ENCODE peak calls at places on chromosomes 12 and 14, in four cellular contexts. One of them, this sample, is unnamed.

GRCh38 chr12:89862511-89863331 is 154.1 kb upstream of the ATP2B1 start:
- DNase-seq in activated CD8-positive, alpha-beta T cell treated with anti-CD3 and anti-CD28 coated beads for 36 hours: peak; percentile 45
- DNase-seq in psoas muscle: no peak
- DNase-seq in nephron progenitor cell: no peak
- DNase-seq in this sample: peak; percentile 85

GRCh38 chr12:92299344-92299743 is 153.7 kb upstream of the BTG1 start:
- DNase-seq in activated CD8-positive, alpha-beta T cell treated with anti-CD3 and anti-CD28 coated beads for 36 hours: no peak
- DNase-seq in psoas muscle: no peak
- DNase-seq in nephron progenitor cell: no peak
- DNase-seq in this sample: no peak

GRCh38 chr12:6866920-6867406 is 368 bp upstream of the TPI1 start:
- DNase-seq in activated CD8-positive, alpha-beta T cell treated with anti-CD3 and anti-CD28 coated beads for 36 hours: no peak
- DNase-seq in psoas muscle: no peak
- DNase-seq in nephron progenitor cell: no peak
- DNase-seq in this sample: no peak

GRCh38 chr14:60217713-60218112 is 31.3 kb upstream of the PPM1A start:
- DNase-seq in activated CD8-positive, alpha-beta T cell treated with anti-CD3 and anti-CD28 coated beads for 36 hours: no peak
- DNase-seq in psoas muscle: no peak
- DNase-seq in nephron progenitor cell: no peak
- DNase-seq in this sample: no peak

GRCh38 chr12:99898645-99899044 is 86.1 kb downstream of the ANKS1B start:
- DNase-seq in activated CD8-positive, alpha-beta T cell treated with anti-CD3 and anti-CD28 coated beads for 36 hours: no peak
- DNase-seq in psoas muscle: no peak
- DNase-seq in nephron progenitor cell: no peak
- DNase-seq in this sample: no peak

GRCh38 chr14:105343194-105343593 is 28.6 kb downstream of the PACS2 start:
- DNase-seq in activated CD8-positive, alpha-beta T cell treated with anti-CD3 and anti-CD28 coated beads for 36 hours: no peak
- DNase-seq in psoas muscle: no peak
- DNase-seq in nephron progenitor cell: no peak
- DNase-seq in this sample: no peak

GRCh38 chr12:13536219-13536910 is 339.8 kb downstream of the EMP1 start:
- DNase-seq in activated CD8-positive, alpha-beta T cell treated with anti-CD3 and anti-CD28 coated beads for 36 hours: peak; percentile 44
- DNase-seq in psoas muscle: no peak
- DNase-seq in nephron progenitor cell: no peak
- DNase-seq in this sample: no peak

GRCh38 chr14:61615743-61616523 is 79.4 kb upstream of the HIF1A start:
- DNase-seq in activated CD8-positive, alpha-beta T cell treated with anti-CD3 and anti-CD28 coated beads for 36 hours: no peak
- DNase-seq in psoas muscle: no peak
- DNase-seq in nephron progenitor cell: no peak
- DNase-seq in this sample: no peak

GRCh38 chr12:110791589-110791988 is 48.9 kb upstream of the PPP1CC start:
- DNase-seq in activated CD8-positive, alpha-beta T cell treated with anti-CD3 and anti-CD28 coated beads for 36 hours: no peak
- DNase-seq in psoas muscle: no peak
- DNase-seq in nephron progenitor cell: no peak
- DNase-seq in this sample: no peak

GRCh38 chr14:56154321-56154720 is 36.1 kb downstream of the PELI2 start:
- DNase-seq in activated CD8-positive, alpha-beta T cell treated with anti-CD3 and anti-CD28 coated beads for 36 hours: no peak
- DNase-seq in psoas muscle: no peak
- DNase-seq in nephron progenitor cell: no peak
- DNase-seq in this sample: no peak

GRCh38 chr12:109925185-109925835 is 25.2 kb downstream of the TCHP start:
- DNase-seq in activated CD8-positive, alpha-beta T cell treated with anti-CD3 and anti-CD28 coated beads for 36 hours: no peak
- DNase-seq in psoas muscle: no peak
- DNase-seq in nephron progenitor cell: peak; percentile 42
- DNase-seq in this sample: no peak

GRCh38 chr14:95190346-95190840 is 33.1 kb upstream of the DICER1 start:
- DNase-seq in activated CD8-positive, alpha-beta T cell treated with anti-CD3 and anti-CD28 coated beads for 36 hours: no peak
- DNase-seq in psoas muscle: no peak
- DNase-seq in nephron progenitor cell: no peak
- DNase-seq in this sample: no peak

GRCh38 chr12:100820314-100820713 is 25.7 kb downstream of the ANO4 start:
- DNase-seq in activated CD8-positive, alpha-beta T cell treated with anti-CD3 and anti-CD28 coated beads for 36 hours: no peak
- DNase-seq in psoas muscle: no peak
- DNase-seq in nephron progenitor cell: no peak
- DNase-seq in this sample: no peak

GRCh38 chr12:106903241-106903950 is 52.3 kb upstream of the TMEM263 start:
- DNase-seq in activated CD8-positive, alpha-beta T cell treated with anti-CD3 and anti-CD28 coated beads for 36 hours: peak; percentile 83
- DNase-seq in psoas muscle: peak; percentile 85
- DNase-seq in nephron progenitor cell: peak; percentile 94
- DNase-seq in this sample: no peak

GRCh38 chr14:89370781-89371180 is 46.3 kb downstream of the FOXN3 start:
- DNase-seq in activated CD8-positive, alpha-beta T cell treated with anti-CD3 and anti-CD28 coated beads for 36 hours: no peak
- DNase-seq in psoas muscle: no peak
- DNase-seq in nephron progenitor cell: no peak
- DNase-seq in this sample: no peak

GRCh38 chr12:27592548-27592947 is 68.5 kb downstream of the PPFIBP1 start:
- DNase-seq in activated CD8-positive, alpha-beta T cell treated with anti-CD3 and anti-CD28 coated beads for 36 hours: peak; percentile 13
- DNase-seq in psoas muscle: no peak
- DNase-seq in nephron progenitor cell: no peak
- DNase-seq in this sample: no peak

GRCh38 chr14:72855913-72856312 is 38.0 kb downstream of the DPF3 start:
- DNase-seq in activated CD8-positive, alpha-beta T cell treated with anti-CD3 and anti-CD28 coated beads for 36 hours: no peak
- DNase-seq in psoas muscle: no peak
- DNase-seq in nephron progenitor cell: no peak
- DNase-seq in this sample: no peak

GRCh38 chr14:65170768-65171251 is 68.5 kb upstream of the MAX start:
- DNase-seq in activated CD8-positive, alpha-beta T cell treated with anti-CD3 and anti-CD28 coated beads for 36 hours: peak; percentile 72
- DNase-seq in psoas muscle: no peak
- DNase-seq in nephron progenitor cell: peak; percentile 58
- DNase-seq in this sample: no peak

GRCh38 chr14:76219873-76220272 is 68.2 kb downstream of the GPATCH2L start:
- DNase-seq in activated CD8-positive, alpha-beta T cell treated with anti-CD3 and anti-CD28 coated beads for 36 hours: no peak
- DNase-seq in psoas muscle: no peak
- DNase-seq in nephron progenitor cell: no peak
- DNase-seq in this sample: no peak

GRCh38 chr12:44372259-44372658 is 503.9 kb downstream of the NELL2 start:
- DNase-seq in activated CD8-positive, alpha-beta T cell treated with anti-CD3 and anti-CD28 coated beads for 36 hours: no peak
- DNase-seq in psoas muscle: no peak
- DNase-seq in nephron progenitor cell: no peak
- DNase-seq in this sample: no peak

GRCh38 chr12:27498159-27498558 is 25.8 kb upstream of the PPFIBP1 start:
- DNase-seq in activated CD8-positive, alpha-beta T cell treated with anti-CD3 and anti-CD28 coated beads for 36 hours: peak; percentile 11
- DNase-seq in psoas muscle: no peak
- DNase-seq in nephron progenitor cell: no peak
- DNase-seq in this sample: no peak

GRCh38 chr12:53712059-53712643 is 15.1 kb downstream of the CALCOCO1 start:
- DNase-seq in activated CD8-positive, alpha-beta T cell treated with anti-CD3 and anti-CD28 coated beads for 36 hours: no peak
- DNase-seq in psoas muscle: no peak
- DNase-seq in nephron progenitor cell: peak; percentile 21
- DNase-seq in this sample: no peak

GRCh38 chr14:34498684-34499412 is 36.8 kb upstream of the SPTSSA start:
- DNase-seq in activated CD8-positive, alpha-beta T cell treated with anti-CD3 and anti-CD28 coated beads for 36 hours: peak; percentile 16
- DNase-seq in psoas muscle: no peak
- DNase-seq in nephron progenitor cell: no peak
- DNase-seq in this sample: no peak

GRCh38 chr14:59509101-59509500 is 24.8 kb downstream of the JKAMP start:
- DNase-seq in activated CD8-positive, alpha-beta T cell treated with anti-CD3 and anti-CD28 coated beads for 36 hours: no peak
- DNase-seq in psoas muscle: no peak
- DNase-seq in nephron progenitor cell: no peak
- DNase-seq in this sample: no peak

GRCh38 chr12:2288875-2289274 is 236.1 kb downstream of the CACNA1C start:
- DNase-seq in activated CD8-positive, alpha-beta T cell treated with anti-CD3 and anti-CD28 coated beads for 36 hours: no peak
- DNase-seq in psoas muscle: no peak
- DNase-seq in nephron progenitor cell: no peak
- DNase-seq in this sample: no peak

GRCh38 chr12:19778111-19778688 is 338.9 kb downstream of the AEBP2 start:
- DNase-seq in activated CD8-positive, alpha-beta T cell treated with anti-CD3 and anti-CD28 coated beads for 36 hours: no peak
- DNase-seq in psoas muscle: no peak
- DNase-seq in nephron progenitor cell: no peak
- DNase-seq in this sample: no peak

GRCh38 chr12:48973084-48973483 is 1.5 kb upstream of the WNT10B start:
- DNase-seq in activated CD8-positive, alpha-beta T cell treated with anti-CD3 and anti-CD28 coated beads for 36 hours: no peak
- DNase-seq in psoas muscle: no peak
- DNase-seq in nephron progenitor cell: no peak
- DNase-seq in this sample: no peak

GRCh38 chr12:77746108-77746507 is 84.6 kb upstream of the NAV3 start:
- DNase-seq in activated CD8-positive, alpha-beta T cell treated with anti-CD3 and anti-CD28 coated beads for 36 hours: no peak
- DNase-seq in psoas muscle: no peak
- DNase-seq in nephron progenitor cell: no peak
- DNase-seq in this sample: no peak

GRCh38 chr12:121295746-121296617 is 527 bp downstream of the CAMKK2 start:
- DNase-seq in activated CD8-positive, alpha-beta T cell treated with anti-CD3 and anti-CD28 coated beads for 36 hours: no peak
- DNase-seq in psoas muscle: peak; percentile 69
- DNase-seq in nephron progenitor cell: peak; percentile 43
- DNase-seq in this sample: no peak

GRCh38 chr14:103393078-103393477 is 7.9 kb downstream of the MARK3 start:
- DNase-seq in activated CD8-positive, alpha-beta T cell treated with anti-CD3 and anti-CD28 coated beads for 36 hours: no peak
- DNase-seq in psoas muscle: no peak
- DNase-seq in nephron progenitor cell: no peak
- DNase-seq in this sample: no peak

GRCh38 chr12:27537855-27538675 is 14.1 kb downstream of the PPFIBP1 start:
- DNase-seq in activated CD8-positive, alpha-beta T cell treated with anti-CD3 and anti-CD28 coated beads for 36 hours: no peak
- DNase-seq in psoas muscle: no peak
- DNase-seq in nephron progenitor cell: no peak
- DNase-seq in this sample: no peak

DNA sequence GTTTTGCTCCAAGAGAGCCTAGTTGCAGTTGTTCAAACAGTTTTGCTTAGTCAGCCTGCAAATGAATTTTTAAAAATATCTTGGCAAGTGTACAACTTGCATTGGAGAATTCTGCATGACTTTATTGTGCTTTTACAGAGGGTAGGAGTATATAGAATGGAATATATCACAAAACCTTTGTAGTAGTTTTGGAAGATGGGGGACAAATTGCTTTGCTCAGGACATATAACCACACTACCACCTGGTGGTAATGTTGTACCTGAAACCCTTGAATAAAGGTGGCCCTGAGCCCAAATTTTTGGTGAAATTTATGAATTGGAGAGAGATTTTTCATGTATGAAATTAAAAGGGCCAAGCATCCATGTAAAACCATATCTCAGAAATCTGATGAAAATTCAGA is 645.2 kb downstream of the MED13L start:
- DNase-seq in activated CD8-positive, alpha-beta T cell treated with anti-CD3 and anti-CD28 coated beads for 36 hours: no peak
- DNase-seq in psoas muscle: no peak
- DNase-seq in nephron progenitor cell: no peak
- DNase-seq in this sample: no peak
- TF ChIP-seq CTCF in activated CD8-positive, alpha-beta T cell treated with anti-CD3 and anti-CD28 coated beads for 36 hours: no peak
- TF ChIP-seq CTCF in psoas muscle: peak; percentile 37
- TF ChIP-seq CTCF in nephron progenitor cell: no peak
- TF ChIP-seq CTCF in this sample: no peak

GRCh38 chr14:100376751-100377171 is 53.6 kb downstream of the SLC25A47 start:
- DNase-seq in activated CD8-positive, alpha-beta T cell treated with anti-CD3 and anti-CD28 coated beads for 36 hours: no peak
- DNase-seq in psoas muscle: no peak
- DNase-seq in nephron progenitor cell: peak; percentile 25
- DNase-seq in this sample: peak; percentile 37
- TF ChIP-seq CTCF in activated CD8-positive, alpha-beta T cell treated with anti-CD3 and anti-CD28 coated beads for 36 hours: no peak
- TF ChIP-seq CTCF in psoas muscle: no peak
- TF ChIP-seq CTCF in nephron progenitor cell: peak; percentile 23
- TF ChIP-seq CTCF in this sample: no peak

GRCh38 chr12:52364061-52364460 is 3.2 kb downstream of the KRT85 start:
- DNase-seq in activated CD8-positive, alpha-beta T cell treated with anti-CD3 and anti-CD28 coated beads for 36 hours: no peak
- DNase-seq in psoas muscle: no peak
- DNase-seq in nephron progenitor cell: no peak
- DNase-seq in this sample: peak; percentile 1
- TF ChIP-seq CTCF in activated CD8-positive, alpha-beta T cell treated with anti-CD3 and anti-CD28 coated beads for 36 hours: no peak
- TF ChIP-seq CTCF in psoas muscle: no peak
- TF ChIP-seq CTCF in nephron progenitor cell: no peak
- TF ChIP-seq CTCF in this sample: no peak

DNA sequence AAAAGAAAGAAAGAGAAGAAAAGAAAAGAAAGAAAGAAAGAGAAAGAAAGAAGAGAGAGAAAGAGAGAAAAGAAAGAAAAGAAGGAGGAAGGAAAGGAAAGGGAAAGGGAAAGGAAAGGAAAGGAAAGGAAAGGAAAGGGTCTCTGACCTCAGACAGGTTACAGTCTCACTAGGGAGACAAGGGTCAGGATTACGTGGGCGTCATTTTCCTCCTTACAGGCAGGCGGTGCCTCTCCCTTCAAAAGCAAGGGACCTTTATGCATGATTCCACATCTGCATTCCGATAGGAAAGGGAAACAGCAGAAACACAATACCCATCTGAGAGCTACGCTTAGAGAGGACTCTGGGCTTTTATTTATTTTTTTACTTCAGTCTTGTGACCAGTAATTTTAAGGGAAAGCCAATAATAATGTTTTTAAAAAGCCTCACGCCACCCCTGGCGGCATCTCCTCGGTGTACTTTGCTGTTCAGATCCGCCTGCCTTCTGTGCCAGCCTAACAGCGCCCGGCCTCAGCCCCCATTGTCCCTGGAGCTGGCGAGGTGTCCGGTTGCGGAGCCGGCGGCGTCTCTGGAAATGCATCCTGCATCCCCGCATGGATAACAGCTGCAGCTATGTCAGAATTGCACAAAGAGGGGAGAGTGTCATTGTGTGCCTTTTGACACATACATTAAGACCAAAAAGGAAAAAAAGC is 882 bp upstream of the HIP1R start:
- DNase-seq in activated CD8-positive, alpha-beta T cell treated with anti-CD3 and anti-CD28 coated beads for 36 hours: peak; percentile 38
- DNase-seq in psoas muscle: no peak
- DNase-seq in nephron progenitor cell: peak; percentile 76
- DNase-seq in this sample: peak; percentile 41
- TF ChIP-seq CTCF in activated CD8-positive, alpha-beta T cell treated with anti-CD3 and anti-CD28 coated beads for 36 hours: no peak
- TF ChIP-seq CTCF in psoas muscle: no peak
- TF ChIP-seq CTCF in nephron progenitor cell: peak; percentile 14
- TF ChIP-seq CTCF in this sample: no peak

DNA sequence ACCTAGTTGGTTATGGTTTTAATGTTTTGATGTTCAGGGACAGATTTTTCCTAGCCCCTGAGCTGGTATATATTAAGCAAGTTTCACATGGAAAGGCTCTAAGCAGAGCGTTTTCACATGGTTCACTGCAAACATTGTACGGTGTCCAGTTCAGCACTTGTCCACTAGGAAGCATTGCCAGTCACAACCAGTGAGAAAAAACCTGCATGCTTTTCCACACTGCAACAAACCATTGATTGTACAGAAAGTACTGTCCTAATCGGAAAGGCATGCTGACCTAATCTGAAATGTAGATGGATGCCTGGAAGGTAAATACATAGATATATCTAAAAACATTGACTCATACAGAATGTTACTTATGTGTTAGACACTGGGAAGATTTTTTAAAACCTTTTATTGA is 25.0 kb upstream of the NPAS3 start:
- DNase-seq in activated CD8-positive, alpha-beta T cell treated with anti-CD3 and anti-CD28 coated beads for 36 hours: no peak
- DNase-seq in psoas muscle: no peak
- DNase-seq in nephron progenitor cell: no peak
- DNase-seq in this sample: no peak
- TF ChIP-seq CTCF in activated CD8-positive, alpha-beta T cell treated with anti-CD3 and anti-CD28 coated beads for 36 hours: no peak
- TF ChIP-seq CTCF in psoas muscle: no peak
- TF ChIP-seq CTCF in nephron progenitor cell: no peak
- TF ChIP-seq CTCF in this sample: no peak

GRCh38 chr12:97275261-97276197 is 187.1 kb upstream of the RMST start:
- DNase-seq in activated CD8-positive, alpha-beta T cell treated with anti-CD3 and anti-CD28 coated beads for 36 hours: no peak
- DNase-seq in psoas muscle: no peak
- DNase-seq in nephron progenitor cell: peak; percentile 66
- DNase-seq in this sample: no peak
- TF ChIP-seq CTCF in activated CD8-positive, alpha-beta T cell treated with anti-CD3 and anti-CD28 coated beads for 36 hours: no peak
- TF ChIP-seq CTCF in psoas muscle: no peak
- TF ChIP-seq CTCF in nephron progenitor cell: no peak
- TF ChIP-seq CTCF in this sample: no peak

DNA sequence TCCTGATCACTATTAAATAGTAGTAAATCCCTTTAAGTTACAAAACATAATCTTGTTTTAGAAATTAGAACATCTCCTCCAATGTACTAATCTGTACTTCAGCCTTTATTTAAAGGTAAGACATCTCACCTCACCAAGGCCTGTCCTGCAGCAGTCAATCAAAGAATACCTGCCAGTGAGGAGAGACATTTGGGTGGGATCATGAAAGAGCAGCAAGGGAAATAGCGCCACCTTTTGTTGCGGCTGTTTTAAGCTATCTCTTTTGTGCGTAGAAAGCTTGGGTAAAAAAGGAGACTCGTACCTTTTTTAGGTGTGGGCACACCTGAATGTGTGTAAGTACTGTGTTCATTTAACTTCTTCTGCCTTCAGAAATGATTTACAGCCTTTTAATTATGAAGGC is 117.8 kb upstream of the TMTC1 start:
- DNase-seq in activated CD8-positive, alpha-beta T cell treated with anti-CD3 and anti-CD28 coated beads for 36 hours: no peak
- DNase-seq in psoas muscle: no peak
- DNase-seq in nephron progenitor cell: no peak
- DNase-seq in this sample: no peak
- TF ChIP-seq CTCF in activated CD8-positive, alpha-beta T cell treated with anti-CD3 and anti-CD28 coated beads for 36 hours: no peak
- TF ChIP-seq CTCF in psoas muscle: no peak
- TF ChIP-seq CTCF in nephron progenitor cell: no peak
- TF ChIP-seq CTCF in this sample: no peak

This sample was measured in CD14-positive monocyte.